ENCODE peak calls at places on chromosome 14, in ten cellular contexts. X is hypothalamus; O is stimulated activated CD4-positive, alpha-beta T cell treated with anti-CD3 and anti-CD28 coated beads, TNF-alpha, amount 100 ng/mL, for 1 hour; E is ELR; R is fibroblast of pulmonary artery; D is NCI-H1092; Y is sciatic nerve; I is stimulated activated CD8-positive, alpha-beta memory T cell treated with anti-CD3 and anti-CD28 coated beads, Interleukin-15, amount 100 ng/mL, for 24 hours; N is adipocyte; A is NCI-H345. H is an unnamed sample.

GRCh38 chr14:71716371-71716770 is 215.9 kb upstream of the RGS6 start:
- DNase-seq in E (peak; percentile 68), I (no peak), N (no peak), X (no peak), D (no peak), R (peak; percentile 68), O (no peak), A (no peak), Y (no peak), H (no peak)

GRCh38 chr14:94051779-94052178 is 25.6 kb downstream of the OTUB2 start:
- DNase-seq in A (no peak), E (no peak), I (no peak), O (no peak), D (no peak), N (no peak), R (no peak), X (no peak), Y (no peak), H (no peak)

GRCh38 chr14:63051301-63051700 is 6.0 kb upstream of the KCNH5 start:
- DNase-seq in I (no peak), N (no peak), O (no peak), X (no peak), E (no peak), D (no peak), Y (no peak), A (no peak), R (no peak), H (no peak)

GRCh38 chr14:34365309-34365915 is 96.6 kb downstream of the SPTSSA start:
- DNase-seq in I (no peak), X (no peak), D (no peak), E (peak; percentile 28), O (no peak), R (peak; percentile 51), Y (no peak), N (peak; percentile 50), A (no peak), H (no peak)

GRCh38 chr14:39247256-39247655 is 13.5 kb downstream of the MIA2 start:
- DNase-seq in D (no peak), O (no peak), R (peak; percentile 84), N (peak; percentile 74), Y (no peak), E (peak; percentile 89), X (no peak), I (no peak), A (no peak), H (no peak)

GRCh38 chr14:36661506-36662257 is at the start of gene PAX9:
- DNase-seq in Y (peak; percentile 92), N (peak; percentile 98), O (no peak), D (peak; percentile 91), E (peak; percentile 40), I (no peak), R (peak; percentile 53), X (no peak), A (peak; percentile 99), H (peak; percentile 58)

GRCh38 chr14:85527458-85527857 is 2.5 kb upstream of the FLRT2 start:
- DNase-seq in R (peak; percentile 56), Y (no peak), O (no peak), A (no peak), N (peak; percentile 50), X (no peak), E (peak; percentile 56), I (no peak), D (no peak), H (no peak)

GRCh38 chr14:37051153-37051552 is 121.3 kb downstream of the SLC25A21 start:
- DNase-seq in D (no peak), N (no peak), Y (no peak), A (no peak), X (no peak), E (no peak), I (no peak), O (no peak), R (no peak), H (no peak)

GRCh38 chr14:101954501-101954900 is 9.9 kb upstream of the DYNC1H1 start:
- DNase-seq in O (no peak), Y (peak; percentile 30), E (no peak), D (no peak), X (no peak), A (no peak), R (no peak), N (no peak), I (no peak), H (no peak)